ENCODE peak calls at places on chromosomes 5 and 9, in eight cellular contexts. Z is mesothelial cell of epicardium, T is mucosa of descending colon, F is HFF-Myc, G is neural progenitor cell, B is tibial artery, J is retinal pigment epithelial cell, L is AG10803. H is an unnamed sample.

GRCh38 chr9:27619743-27620142 is 46.5 kb upstream of the C9orf72 start:
- DNase-seq in T (no peak), F (no peak), J (no peak), L (no peak), Z (no peak), G (no peak), B (no peak), H (no peak)

GRCh38 chr5:178241259-178241658 is 8.7 kb upstream of the PHYKPL start:
- DNase-seq in T (no peak), Z (no peak), G (no peak), L (no peak), B (no peak), J (no peak), F (no peak), H (no peak)

GRCh38 chr9:129026442-129027223 is 1.5 kb downstream of the SH3GLB2 start:
- DNase-seq in L (peak; percentile 20), G (peak; percentile 82), T (peak; percentile 60), B (no peak), Z (no peak), J (peak; percentile 41), F (no peak), H (no peak)

GRCh38 chr9:31304576-31304975 is 1079.9 kb upstream of the ACO1 start:
- DNase-seq in B (no peak), F (no peak), L (peak; percentile 34), J (peak; percentile 86), T (no peak), Z (no peak), G (no peak), H (no peak)

GRCh38 chr9:118693645-118694044 is 675.6 kb downstream of the BRINP1 start:
- DNase-seq in G (peak; percentile 21), F (no peak), J (peak; percentile 8), L (no peak), Z (no peak), B (no peak), T (no peak), H (no peak)

GRCh38 chr9:83027153-83027867 is 35.6 kb downstream of the RASEF start:
- DNase-seq in J (peak; percentile 87), F (peak; percentile 58), G (no peak), B (no peak), T (no peak), Z (no peak), L (peak; percentile 80), H (no peak)

GRCh38 chr5:851553-851952 is 767 bp upstream of the ZDHHC11 start:
- DNase-seq in G (no peak), J (no peak), L (no peak), T (no peak), Z (no peak), F (no peak), B (peak; percentile 17), H (no peak)

GRCh38 chr9:129694265-129694664 is 28.8 kb downstream of the PRRX2 start:
- DNase-seq in Z (no peak), J (no peak), F (no peak), G (no peak), T (no peak), L (peak; percentile 75), B (peak; percentile 58), H (no peak)

GRCh38 chr9:95836072-95836471 is 39.4 kb upstream of the ERCC6L2 start:
- DNase-seq in Z (no peak), G (no peak), T (no peak), F (no peak), L (peak; percentile 46), J (no peak), B (no peak), H (no peak)

GRCh38 chr5:30398427-30398826 is 795.1 kb upstream of the CDH6 start:
- DNase-seq in B (no peak), J (no peak), Z (no peak), F (no peak), T (no peak), L (no peak), G (no peak), H (no peak)

GRCh38 chr5:59500014-59500413 is 393.5 kb downstream of the PDE4D start:
- DNase-seq in G (no peak), J (no peak), T (no peak), B (no peak), Z (no peak), F (no peak), L (no peak), H (no peak)

GRCh38 chr5:59491944-59492343 is 401.6 kb downstream of the PDE4D start:
- DNase-seq in G (no peak), J (no peak), F (no peak), Z (no peak), T (no peak), L (peak; percentile 12), B (no peak), H (no peak)

DNA sequence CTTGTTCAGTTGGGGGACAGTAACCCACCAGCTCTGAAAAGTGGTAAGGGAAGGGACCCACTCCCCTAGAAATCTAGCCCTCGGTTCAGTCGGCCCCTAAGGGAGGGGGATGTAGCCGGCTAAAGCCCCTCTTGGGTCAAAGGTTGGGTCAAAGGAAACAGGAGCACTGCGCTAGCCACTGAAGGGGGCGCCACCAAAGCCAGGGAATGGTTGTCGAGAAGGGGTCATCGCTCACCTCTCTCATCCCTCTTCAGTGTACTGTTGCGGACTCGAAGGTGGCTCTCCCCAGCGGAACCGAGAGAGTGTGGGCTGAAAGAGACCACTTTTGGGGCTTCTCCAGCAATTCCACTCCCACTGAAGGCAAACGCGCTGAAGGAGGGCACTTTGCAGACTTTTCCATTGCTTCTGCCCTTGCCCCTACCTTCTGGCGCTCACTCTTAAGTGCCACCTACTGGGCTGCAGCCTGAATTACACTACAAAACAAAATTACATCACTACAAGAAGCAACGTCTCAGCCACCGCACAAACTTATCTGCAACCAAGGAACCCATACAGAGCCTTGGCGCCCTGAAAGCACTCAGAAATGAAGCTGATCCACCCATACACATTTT is 396.9 kb downstream of the PDE4D start:
- DNase-seq in L (no peak), F (no peak), J (no peak), G (peak; percentile 9), T (no peak), B (no peak), Z (no peak), H (no peak)
- TF ChIP-seq CTCF in L (peak; percentile 62), F (peak; percentile 50), J (peak; percentile 45), G (peak; percentile 49), T (no peak), B (no peak), Z (no peak), H (peak; percentile 42)

GRCh38 chr5:94402096-94402495 is 216.3 kb downstream of the KIAA0825 start:
- DNase-seq in J (no peak), G (no peak), L (no peak), F (no peak), T (no peak), B (no peak), Z (no peak), H (no peak)
- TF ChIP-seq CTCF in J (no peak), G (no peak), L (no peak), F (no peak), T (no peak), B (no peak), Z (no peak), H (no peak)

DNA sequence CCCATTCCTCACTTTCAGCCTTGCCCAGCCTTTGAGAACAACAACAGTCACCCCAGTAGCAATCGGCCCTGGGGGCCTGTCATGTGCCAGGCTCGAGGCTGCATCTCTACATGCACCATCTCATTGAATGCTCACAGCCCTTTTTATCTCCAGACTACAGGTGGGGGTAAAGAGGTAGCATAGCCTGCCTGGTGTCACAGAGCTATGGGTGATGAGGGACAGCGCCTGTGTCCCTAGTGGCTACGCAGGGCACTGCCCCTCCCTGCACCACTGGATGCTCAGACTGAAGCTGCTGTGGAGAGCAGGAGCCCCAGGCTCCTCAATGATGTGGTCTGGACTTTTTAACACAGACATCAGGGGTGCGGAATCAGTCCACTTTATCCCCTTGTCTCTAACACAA is 2.8 kb downstream of the CAMK2A start:
- DNase-seq in T (peak; percentile 22), F (no peak), J (no peak), B (no peak), Z (no peak), G (peak; percentile 75), L (no peak), H (no peak)
- TF ChIP-seq CTCF in T (no peak), F (peak; percentile 34), J (peak; percentile 52), B (no peak), Z (no peak), G (peak; percentile 62), L (no peak), H (peak; percentile 45)

GRCh38 chr5:7363067-7363677 is 32.8 kb upstream of the ADCY2 start:
- DNase-seq in L (no peak), G (no peak), J (no peak), B (no peak), F (no peak), Z (no peak), T (no peak), H (no peak)
- TF ChIP-seq CTCF in L (no peak), G (no peak), J (no peak), B (no peak), F (no peak), Z (no peak), T (no peak), H (no peak)

GRCh38 chr5:169158764-169159163 is 142.2 kb downstream of the SLIT3 start:
- DNase-seq in T (no peak), Z (no peak), G (no peak), B (no peak), J (no peak), F (no peak), L (no peak), H (no peak)

GRCh38 chr5:169157064-169157463 is 143.9 kb downstream of the SLIT3 start:
- DNase-seq in Z (no peak), T (no peak), B (no peak), F (no peak), G (no peak), J (no peak), L (no peak), H (no peak)

GRCh38 chr5:169161022-169161680 is 139.8 kb downstream of the SLIT3 start:
- DNase-seq in L (peak; percentile 99), J (peak; percentile 100), Z (no peak), T (peak; percentile 10), F (peak; percentile 63), G (peak; percentile 79), B (peak; percentile 75), H (no peak)

GRCh38 chr5:169162407-169162806 is 138.5 kb downstream of the SLIT3 start:
- DNase-seq in G (no peak), F (peak; percentile 71), Z (no peak), B (no peak), L (peak; percentile 90), T (no peak), J (peak; percentile 84), H (no peak)

DNA sequence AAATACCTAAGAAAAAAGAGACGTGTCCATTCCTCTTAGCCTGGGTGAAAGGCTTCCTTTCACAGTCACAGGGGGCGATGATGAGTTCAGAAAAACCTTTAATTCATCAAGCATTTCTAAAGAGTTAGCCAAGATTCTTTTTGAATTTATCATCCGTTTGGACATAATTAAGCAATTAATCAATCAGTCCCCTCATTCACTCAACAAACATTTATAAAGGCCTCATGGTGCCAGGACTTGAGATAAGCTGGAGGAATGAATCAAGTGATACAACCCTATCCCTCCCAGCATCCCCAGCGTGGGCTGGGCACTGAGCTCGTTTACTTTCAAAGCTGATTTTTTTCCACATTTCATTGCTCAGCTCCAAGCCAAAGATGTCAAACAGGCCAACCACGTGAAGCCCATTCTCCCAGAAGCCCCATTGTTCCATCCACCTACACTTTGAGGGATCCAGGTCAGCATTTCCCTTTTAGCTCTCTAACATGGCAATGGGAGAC is 140.5 kb downstream of the SLIT3 start:
- DNase-seq in B (peak; percentile 61), T (no peak), G (no peak), F (no peak), L (peak; percentile 81), Z (no peak), J (peak; percentile 88), H (no peak)
- TF ChIP-seq CTCF in B (peak; percentile 26), T (no peak), G (peak; percentile 26), F (peak; percentile 32), L (peak; percentile 66), Z (no peak), J (peak; percentile 61), H (no peak)

GRCh38 chr5:63085551-63085950 is 506.9 kb downstream of the LRRC70 start:
- DNase-seq in Z (no peak), L (no peak), F (no peak), T (no peak), J (no peak), G (no peak), B (no peak), H (no peak)
- TF ChIP-seq CTCF in Z (no peak), L (no peak), F (no peak), T (no peak), J (no peak), G (no peak), B (no peak), H (no peak)

H was measured in CD14-positive monocyte.